ENCODE peak calls at places on chromosomes 12 and 14, in ten cellular contexts. B, T, V, C, J, G, W, I, L and K are unnamed samples.

GRCh38 chr14:36069535-36069900 is 107.0 kb downstream of the PTCSC3 start:
- DNase-seq in B (no peak), T (peak), V (peak), C (peak), J (no peak), G (peak), W (peak), I (peak), L (no peak), K (no peak)

GRCh38 chr14:21974741-21975140 is 301.1 kb upstream of the OR4E1 start:
- DNase-seq in B (no peak), T (no peak), V (no peak), C (no peak), J (no peak), G (no peak), W (no peak), I (no peak), L (no peak), K (no peak)

GRCh38 chr12:12017798-12018197 is 52.9 kb upstream of the BCL2L14 start:
- DNase-seq in B (no peak), T (no peak), V (no peak), C (no peak), J (no peak), G (no peak), W (no peak), I (no peak), L (no peak), K (no peak)

GRCh38 chr14:23145794-23146422 is 26.9 kb upstream of the CEBPE start:
- DNase-seq in B (no peak), T (no peak), V (no peak), C (no peak), J (no peak), G (no peak), W (no peak), I (no peak), L (no peak), K (no peak)

GRCh38 chr12:102169922-102170698 is 27.5 kb downstream of the PMCH start:
- DNase-seq in B (no peak), T (peak), V (no peak), C (no peak), J (no peak), G (peak), W (peak), I (no peak), L (no peak), K (no peak)

GRCh38 chr14:29810657-29811056 is 117.0 kb downstream of the PRKD1 start:
- DNase-seq in B (no peak), T (no peak), V (no peak), C (no peak), J (no peak), G (no peak), W (no peak), I (peak), L (no peak), K (no peak)

GRCh38 chr14:53011053-53011462 is 60.2 kb upstream of the FERMT2 start:
- DNase-seq in B (no peak), T (no peak), V (no peak), C (peak), J (peak), G (peak), W (no peak), I (peak), L (no peak), K (peak)

GRCh38 chr14:100246809-100247428 is 8.0 kb downstream of the YY1 start:
- DNase-seq in B (no peak), T (peak), V (no peak), C (no peak), J (no peak), G (peak), W (no peak), I (no peak), L (no peak), K (no peak)

GRCh38 chr12:4819654-4820053 is 90.1 kb upstream of the KCNA1 start:
- DNase-seq in B (no peak), T (no peak), V (no peak), C (no peak), J (no peak), G (no peak), W (no peak), I (no peak), L (no peak), K (no peak)

GRCh38 chr14:55438066-55438683 is 2.2 kb downstream of the TBPL2 start:
- DNase-seq in B (no peak), T (peak), V (no peak), C (no peak), J (no peak), G (peak), W (no peak), I (no peak), L (no peak), K (no peak)

GRCh38 chr12:120584343-120585149 is 3.3 kb upstream of the POP5 start:
- DNase-seq in B (peak), T (peak), V (peak), C (peak), J (no peak), G (no peak), W (peak), I (peak), L (peak), K (no peak)

GRCh38 chr12:26564391-26564790 is 268.6 kb downstream of the ITPR2 start:
- DNase-seq in B (no peak), T (no peak), V (no peak), C (no peak), J (no peak), G (no peak), W (no peak), I (no peak), L (no peak), K (no peak)

GRCh38 chr12:116339800-116340371 is 62.4 kb upstream of the MED13L start:
- DNase-seq in B (no peak), T (no peak), V (no peak), C (no peak), J (no peak), G (no peak), W (no peak), I (no peak), L (no peak), K (no peak)

GRCh38 chr12:32091696-32092095 is 15.0 kb upstream of the BICD1 start:
- DNase-seq in B (no peak), T (no peak), V (no peak), C (no peak), J (no peak), G (no peak), W (no peak), I (no peak), L (no peak), K (no peak)

GRCh38 chr14:104634886-104635570 is 30.5 kb upstream of the TMEM179 start:
- DNase-seq in B (no peak), T (no peak), V (no peak), C (no peak), J (no peak), G (no peak), W (no peak), I (no peak), L (no peak), K (no peak)

GRCh38 chr12:18206198-18206597 is 55.1 kb upstream of the PIK3C2G start:
- DNase-seq in B (no peak), T (no peak), V (no peak), C (no peak), J (no peak), G (no peak), W (no peak), I (no peak), L (no peak), K (no peak)

GRCh38 chr14:48563465-48563864 is 888.1 kb upstream of the MDGA2 start:
- DNase-seq in B (no peak), T (no peak), V (no peak), C (no peak), J (no peak), G (no peak), W (no peak), I (no peak), L (no peak), K (no peak)

GRCh38 chr14:103488960-103489359 is 33.7 kb downstream of the CKB start:
- DNase-seq in B (no peak), T (no peak), V (no peak), C (no peak), J (no peak), G (no peak), W (no peak), I (no peak), L (no peak), K (peak)

GRCh38 chr14:75427126-75427481 is 718 bp upstream of the JDP2 start:
- DNase-seq in B (no peak), T (peak), V (no peak), C (no peak), J (no peak), G (no peak), W (no peak), I (no peak), L (no peak), K (no peak)

GRCh38 chr14:58296731-58297130 is 1.6 kb upstream of the ARID4A start:
- DNase-seq in B (no peak), T (no peak), V (no peak), C (no peak), J (no peak), G (no peak), W (no peak), I (no peak), L (no peak), K (no peak)

GRCh38 chr12:6730169-6730568 is 6.3 kb downstream of the COPS7A start:
- DNase-seq in B (no peak), T (peak), V (no peak), C (no peak), J (no peak), G (no peak), W (no peak), I (no peak), L (no peak), K (no peak)

GRCh38 chr14:76201162-76201561 is 49.4 kb downstream of the GPATCH2L start:
- DNase-seq in B (no peak), T (no peak), V (no peak), C (no peak), J (peak), G (no peak), W (no peak), I (no peak), L (no peak), K (peak)

GRCh38 chr12:59149995-59150642 is 229.8 kb upstream of the LRIG3 start:
- DNase-seq in B (no peak), T (peak), V (no peak), C (no peak), J (peak), G (peak), W (peak), I (no peak), L (no peak), K (no peak)

GRCh38 chr14:52313493-52313881 is 625 bp upstream of the PTGER2 start:
- DNase-seq in B (no peak), T (no peak), V (no peak), C (no peak), J (no peak), G (no peak), W (no peak), I (no peak), L (no peak), K (no peak)

GRCh38 chr12:92059976-92060375 is 85.7 kb downstream of the BTG1 start:
- DNase-seq in B (no peak), T (no peak), V (no peak), C (no peak), J (peak), G (no peak), W (peak), I (no peak), L (no peak), K (no peak)

GRCh38 chr14:62885451-62885850 is 159.8 kb downstream of the KCNH5 start:
- DNase-seq in B (no peak), T (no peak), V (no peak), C (no peak), J (no peak), G (no peak), W (no peak), I (no peak), L (no peak), K (no peak)

GRCh38 chr12:52890417-52890816 is 14.5 kb downstream of the KRT8 start:
- DNase-seq in B (no peak), T (no peak), V (no peak), C (no peak), J (no peak), G (no peak), W (no peak), I (no peak), L (no peak), K (no peak)

GRCh38 chr14:51173863-51174262 is 66.2 kb upstream of the TMX1 start:
- DNase-seq in B (no peak), T (no peak), V (no peak), C (no peak), J (no peak), G (no peak), W (no peak), I (no peak), L (no peak), K (no peak)

GRCh38 chr12:89883630-89884364 is 175.2 kb upstream of the ATP2B1 start:
- DNase-seq in B (no peak), T (no peak), V (no peak), C (no peak), J (no peak), G (no peak), W (no peak), I (no peak), L (no peak), K (no peak)

GRCh38 chr12:55716582-55717396 is 943 bp downstream of the BLOC1S1 start:
- DNase-seq in B (peak), T (no peak), V (no peak), C (no peak), J (no peak), G (no peak), W (no peak), I (no peak), L (no peak), K (no peak)

GRCh38 chr12:67714648-67715047 is 66.1 kb downstream of the DYRK2 start:
- DNase-seq in B (no peak), T (no peak), V (no peak), C (no peak), J (no peak), G (no peak), W (no peak), I (no peak), L (no peak), K (no peak)

GRCh38 chr12:69442894-69443293 is 27.3 kb upstream of the FRS2 start:
- DNase-seq in B (no peak), T (no peak), V (no peak), C (no peak), J (no peak), G (no peak), W (no peak), I (no peak), L (no peak), K (no peak)